ENCODE peak calls at places on chromosomes 7 and 10, in four cellular contexts. One of them, this sample, is unnamed.

GRCh38 chr10:69179089-69179742 is 818 bp upstream of the SUPV3L1 start:
- DNase-seq in choroid plexus epithelial cell: no peak
- DNase-seq in fibroblast of pulmonary artery: no peak
- DNase-seq in left ventricle myocardium inferior: no peak
- DNase-seq in this sample: peak

GRCh38 chr10:68212721-68213352 is 19.1 kb downstream of the ATOH7 start:
- DNase-seq in choroid plexus epithelial cell: peak
- DNase-seq in fibroblast of pulmonary artery: peak
- DNase-seq in left ventricle myocardium inferior: no peak
- DNase-seq in this sample: peak

GRCh38 chr7:100432621-100433275 is 3.1 kb downstream of the MEPCE start:
- DNase-seq in choroid plexus epithelial cell: no peak
- DNase-seq in fibroblast of pulmonary artery: no peak
- DNase-seq in left ventricle myocardium inferior: no peak
- DNase-seq in this sample: no peak

GRCh38 chr7:143002106-143002505 is 24.8 kb downstream of the OR9A2 start:
- DNase-seq in choroid plexus epithelial cell: peak
- DNase-seq in fibroblast of pulmonary artery: peak
- DNase-seq in left ventricle myocardium inferior: no peak
- DNase-seq in this sample: peak

GRCh38 chr7:2049782-2050510 is 182.8 kb downstream of the MAD1L1 start:
- DNase-seq in choroid plexus epithelial cell: peak
- DNase-seq in fibroblast of pulmonary artery: no peak
- DNase-seq in left ventricle myocardium inferior: no peak
- DNase-seq in this sample: no peak

GRCh38 chr7:136130819-136131637 is 153.9 kb upstream of the MTPN start:
- DNase-seq in choroid plexus epithelial cell: no peak
- DNase-seq in fibroblast of pulmonary artery: no peak
- DNase-seq in left ventricle myocardium inferior: no peak
- DNase-seq in this sample: no peak

GRCh38 chr7:64314493-64315020 is 796 bp downstream of the ZNF736 start:
- DNase-seq in choroid plexus epithelial cell: peak
- DNase-seq in fibroblast of pulmonary artery: no peak
- DNase-seq in left ventricle myocardium inferior: no peak
- DNase-seq in this sample: no peak

GRCh38 chr10:31808258-31809218 is 120.1 kb downstream of the ARHGAP12 start:
- DNase-seq in choroid plexus epithelial cell: peak
- DNase-seq in fibroblast of pulmonary artery: peak
- DNase-seq in left ventricle myocardium inferior: no peak
- DNase-seq in this sample: peak

GRCh38 chr10:47397256-47397655 is 13.2 kb upstream of the ZNF488 start:
- DNase-seq in choroid plexus epithelial cell: no peak
- DNase-seq in fibroblast of pulmonary artery: no peak
- DNase-seq in left ventricle myocardium inferior: no peak
- DNase-seq in this sample: no peak

GRCh38 chr7:57646219-57646900 is 196.4 kb downstream of the ZNF716 start:
- DNase-seq in choroid plexus epithelial cell: no peak
- DNase-seq in fibroblast of pulmonary artery: no peak
- DNase-seq in left ventricle myocardium inferior: no peak
- DNase-seq in this sample: no peak
- H3K4me3 ChIP-seq in choroid plexus epithelial cell: no peak
- H3K4me3 ChIP-seq in fibroblast of pulmonary artery: no peak
- H3K4me3 ChIP-seq in left ventricle myocardium inferior: no peak
- H3K4me3 ChIP-seq in this sample: no peak

DNA sequence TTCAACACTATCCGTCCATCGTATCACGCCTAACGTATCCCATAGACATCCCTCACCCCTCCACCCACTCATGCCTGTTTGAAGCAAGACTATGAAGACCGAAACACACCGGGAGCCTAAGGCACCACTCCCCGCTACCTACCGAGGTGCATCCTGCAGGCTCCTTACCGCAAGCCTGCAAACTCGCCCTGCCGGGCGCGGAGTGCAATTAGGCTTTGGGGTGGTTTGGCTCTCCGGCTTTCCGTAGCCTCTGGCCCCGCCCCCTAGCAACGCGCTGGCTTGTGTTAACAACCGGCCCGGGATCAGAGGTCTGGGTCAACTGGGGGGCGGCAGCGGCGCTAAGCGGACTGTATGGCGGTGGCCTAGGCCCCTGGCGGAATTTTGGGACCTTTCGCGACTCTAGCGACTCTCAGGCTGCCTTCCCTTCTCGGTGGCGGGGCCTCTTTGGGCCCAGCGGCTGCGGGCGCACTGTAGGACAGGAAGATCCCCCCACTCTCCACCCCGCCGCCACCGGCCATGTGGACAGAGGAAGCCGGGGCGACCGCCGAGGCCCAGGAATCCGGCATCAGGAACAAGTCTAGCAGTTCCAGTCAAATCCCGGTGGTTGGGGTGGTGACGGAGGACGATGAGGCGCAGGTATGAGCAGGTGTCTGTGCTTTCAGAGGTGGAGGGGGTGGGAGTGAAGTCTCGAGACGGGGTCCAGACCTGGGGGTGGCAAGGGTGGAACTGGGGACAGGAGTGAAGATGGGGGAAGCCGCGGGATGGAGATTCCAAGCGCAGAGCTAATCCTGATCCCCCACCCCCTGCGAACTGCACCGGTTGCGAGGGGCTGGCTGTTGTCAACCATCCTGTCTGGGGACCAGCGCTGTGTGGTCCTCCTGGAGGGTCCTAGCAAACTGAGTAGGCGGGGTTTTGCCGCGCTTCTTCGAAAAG is at the start of gene CFAP69:
- DNase-seq in choroid plexus epithelial cell: peak
- DNase-seq in fibroblast of pulmonary artery: peak
- DNase-seq in left ventricle myocardium inferior: peak
- DNase-seq in this sample: peak
- TF ChIP-seq CTCF in choroid plexus epithelial cell: peak
- TF ChIP-seq CTCF in fibroblast of pulmonary artery: peak
- TF ChIP-seq CTCF in left ventricle myocardium inferior: peak
- TF ChIP-seq CTCF in this sample: peak

DNA sequence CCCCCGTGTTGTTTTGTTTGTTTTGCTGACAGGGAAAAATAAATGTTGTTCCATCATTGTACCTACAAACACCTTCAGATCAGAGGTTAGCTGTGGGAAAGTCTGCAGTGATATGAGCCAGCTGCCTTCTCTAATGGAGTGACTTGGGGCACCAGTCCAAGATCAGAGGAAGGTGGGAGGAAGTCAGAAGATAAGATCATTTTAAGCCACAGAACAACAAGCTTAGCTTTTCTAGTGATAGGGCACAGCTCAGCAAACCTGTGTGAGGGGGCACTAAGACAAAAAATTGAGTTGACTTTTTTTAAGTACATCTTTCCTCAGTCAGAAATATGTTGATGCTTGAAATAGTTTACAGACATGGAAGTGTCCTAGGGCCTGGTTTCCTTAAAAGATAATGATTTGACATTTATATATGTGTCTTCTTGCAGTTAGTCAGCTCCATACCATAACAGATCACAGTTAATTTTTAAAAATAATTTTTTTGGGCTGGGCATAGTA is 240.3 kb upstream of the KAT6B start:
- DNase-seq in choroid plexus epithelial cell: peak
- DNase-seq in fibroblast of pulmonary artery: no peak
- DNase-seq in left ventricle myocardium inferior: no peak
- DNase-seq in this sample: peak
- H3K4me3 ChIP-seq in choroid plexus epithelial cell: no peak
- H3K4me3 ChIP-seq in fibroblast of pulmonary artery: no peak
- H3K4me3 ChIP-seq in left ventricle myocardium inferior: peak
- H3K4me3 ChIP-seq in this sample: no peak

GRCh38 chr10:71260622-71261325 is 48.4 kb downstream of the UNC5B start:
- DNase-seq in choroid plexus epithelial cell: peak
- DNase-seq in fibroblast of pulmonary artery: peak
- DNase-seq in left ventricle myocardium inferior: peak
- DNase-seq in this sample: peak

GRCh38 chr10:71258446-71259145 is 46.2 kb downstream of the UNC5B start:
- DNase-seq in choroid plexus epithelial cell: no peak
- DNase-seq in fibroblast of pulmonary artery: no peak
- DNase-seq in left ventricle myocardium inferior: no peak
- DNase-seq in this sample: no peak

GRCh38 chr10:71259282-71259681 is 46.9 kb downstream of the UNC5B start:
- DNase-seq in choroid plexus epithelial cell: no peak
- DNase-seq in fibroblast of pulmonary artery: no peak
- DNase-seq in left ventricle myocardium inferior: no peak
- DNase-seq in this sample: no peak

GRCh38 chr10:71258046-71258445 is 45.7 kb downstream of the UNC5B start:
- DNase-seq in choroid plexus epithelial cell: no peak
- DNase-seq in fibroblast of pulmonary artery: no peak
- DNase-seq in left ventricle myocardium inferior: no peak
- DNase-seq in this sample: no peak

DNA sequence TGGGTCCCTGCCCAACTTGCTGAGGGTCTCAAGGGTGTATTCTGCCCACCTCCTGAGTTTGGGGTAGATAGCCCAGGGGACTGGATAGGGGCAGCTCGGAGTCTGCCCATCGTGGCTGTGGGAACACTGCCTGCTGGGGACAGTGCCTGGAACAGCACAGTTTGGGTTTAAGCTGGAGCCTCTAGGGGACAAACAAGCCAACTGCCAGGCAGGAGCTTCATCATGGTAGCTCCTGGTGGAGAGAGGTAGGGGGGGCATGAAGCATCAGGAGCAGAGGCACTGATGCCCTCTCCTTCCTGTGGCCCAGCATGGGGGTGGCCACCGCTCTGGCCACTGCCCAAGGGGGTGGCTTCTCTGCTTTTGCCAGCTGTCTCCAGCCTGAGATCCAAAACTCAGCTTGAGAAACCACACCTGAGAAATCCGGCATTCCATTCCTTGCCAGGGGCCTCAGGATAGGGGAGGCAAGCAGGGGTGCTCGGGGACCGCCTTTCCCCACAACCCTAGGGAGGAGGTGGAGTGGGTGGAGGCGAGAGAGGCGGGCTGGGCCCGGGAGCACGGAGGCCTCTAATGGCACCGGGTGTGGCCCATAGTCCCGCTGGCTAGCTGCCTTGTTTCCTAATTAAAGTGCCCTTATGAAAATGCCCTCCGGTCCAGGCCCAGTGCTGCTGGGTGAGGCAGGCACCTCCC is 47.6 kb downstream of the UNC5B start:
- DNase-seq in choroid plexus epithelial cell: no peak
- DNase-seq in fibroblast of pulmonary artery: no peak
- DNase-seq in left ventricle myocardium inferior: no peak
- DNase-seq in this sample: no peak
- TF ChIP-seq CTCF in choroid plexus epithelial cell: peak
- TF ChIP-seq CTCF in fibroblast of pulmonary artery: no peak
- TF ChIP-seq CTCF in left ventricle myocardium inferior: peak
- TF ChIP-seq CTCF in this sample: no peak

GRCh38 chr10:127194598-127194997 is 1.8 kb downstream of the INSYN2A start:
- DNase-seq in choroid plexus epithelial cell: no peak
- DNase-seq in fibroblast of pulmonary artery: no peak
- DNase-seq in left ventricle myocardium inferior: no peak
- DNase-seq in this sample: no peak
- H3K4me3 ChIP-seq in choroid plexus epithelial cell: no peak
- H3K4me3 ChIP-seq in fibroblast of pulmonary artery: no peak
- H3K4me3 ChIP-seq in left ventricle myocardium inferior: peak
- H3K4me3 ChIP-seq in this sample: no peak

GRCh38 chr10:131762789-131763696 is 137.8 kb upstream of the PPP2R2D start:
- DNase-seq in choroid plexus epithelial cell: no peak
- DNase-seq in fibroblast of pulmonary artery: no peak
- DNase-seq in left ventricle myocardium inferior: no peak
- DNase-seq in this sample: no peak
- TF ChIP-seq CTCF in choroid plexus epithelial cell: no peak
- TF ChIP-seq CTCF in fibroblast of pulmonary artery: no peak
- TF ChIP-seq CTCF in left ventricle myocardium inferior: no peak
- TF ChIP-seq CTCF in this sample: no peak